ENCODE peak calls at places on chromosome 3, in nine cellular contexts. J, K, M, T, O, C, L, A and H are unnamed samples.
A peak's percentile ranks its signal among the peaks of the same experiment; 100 is the strongest.

GRCh38 chr3:194910414-194910979 is 224.8 kb downstream of the FAM43A start:
- DNase-seq in J (no peak), K (no peak), M (no peak), T (no peak), O (no peak), C (no peak), L (no peak), A (no peak), H (no peak)

GRCh38 chr3:129656659-129657247 is 50.3 kb upstream of the PLXND1 start:
- DNase-seq in J (peak; percentile 33), K (no peak), M (no peak), T (no peak), O (peak; percentile 33), C (no peak), L (no peak), A (no peak), H (no peak)

GRCh38 chr3:15323063-15323462 is 9.3 kb downstream of the SH3BP5 start:
- DNase-seq in J (no peak), K (no peak), M (no peak), T (no peak), O (no peak), C (no peak), L (no peak), A (no peak), H (no peak)

GRCh38 chr3:150264560-150264959 is 143.5 kb upstream of the TSC22D2 start:
- DNase-seq in J (no peak), K (no peak), M (no peak), T (no peak), O (no peak), C (no peak), L (no peak), A (no peak), H (no peak)

GRCh38 chr3:61903931-61904657 is 342.7 kb downstream of the PTPRG start:
- DNase-seq in J (no peak), K (peak; percentile 58), M (no peak), T (no peak), O (peak; percentile 48), C (no peak), L (no peak), A (no peak), H (peak; percentile 63)

GRCh38 chr3:106305882-106306445 is 437.2 kb upstream of the CBLB start:
- DNase-seq in J (no peak), K (peak; percentile 45), M (no peak), T (no peak), O (peak; percentile 23), C (no peak), L (no peak), A (no peak), H (no peak)

GRCh38 chr3:86801921-86802320 is 189.0 kb downstream of the VGLL3 start:
- DNase-seq in J (no peak), K (no peak), M (no peak), T (no peak), O (no peak), C (no peak), L (no peak), A (no peak), H (peak; percentile 27)

GRCh38 chr3:128452120-128452519 is 14.6 kb downstream of the DNAJB8 start:
- DNase-seq in J (no peak), K (no peak), M (no peak), T (no peak), O (no peak), C (no peak), L (no peak), A (no peak), H (no peak)

GRCh38 chr3:37543692-37544091 is 318.0 kb upstream of the CTDSPL start:
- DNase-seq in J (no peak), K (no peak), M (no peak), T (no peak), O (no peak), C (no peak), L (no peak), A (no peak), H (no peak)

GRCh38 chr3:194472290-194472920 is 14.4 kb downstream of the ATP13A3 start:
- DNase-seq in J (peak; percentile 87), K (peak; percentile 80), M (no peak), T (no peak), O (peak; percentile 82), C (no peak), L (no peak), A (no peak), H (peak; percentile 83)

GRCh38 chr3:185992801-185993467 is 55.1 kb upstream of the TRA2B start:
- DNase-seq in J (no peak), K (peak; percentile 35), M (no peak), T (peak; percentile 35), O (no peak), C (no peak), L (no peak), A (no peak), H (no peak)

GRCh38 chr3:58044656-58045055 is 36.4 kb downstream of the FLNB start:
- DNase-seq in J (no peak), K (peak; percentile 56), M (no peak), T (no peak), O (peak; percentile 61), C (no peak), L (no peak), A (no peak), H (peak; percentile 43)

GRCh38 chr3:143433787-143434378 is 314.3 kb downstream of the CHST2 start:
- DNase-seq in J (peak; percentile 77), K (no peak), M (no peak), T (peak; percentile 65), O (no peak), C (no peak), L (no peak), A (no peak), H (no peak)
- TF ChIP-seq CTCF in J (peak; percentile 82), K (peak; percentile 50), M (peak; percentile 19), T (peak; percentile 79), O (peak; percentile 41), C (peak; percentile 29), L (no peak), A (no peak), H (peak; percentile 45)

GRCh38 chr3:65650247-65650646 is 388.5 kb downstream of the MAGI1 start:
- DNase-seq in J (no peak), K (no peak), M (no peak), T (no peak), O (no peak), C (no peak), L (no peak), A (no peak), H (no peak)
- H3K4me3 ChIP-seq in J (no peak overlapping the region), K (no peak overlapping the region), M (no peak overlapping the region), T (no peak overlapping the region), O (no peak overlapping the region), C (no peak overlapping the region), L (no peak overlapping the region), A (no peak overlapping the region), H (no peak overlapping the region)

GRCh38 chr3:173045770-173046382 is 95.2 kb downstream of the SPATA16 start:
- DNase-seq in J (no peak), K (peak; percentile 32), M (no peak), T (no peak), O (peak; percentile 32), C (no peak), L (no peak), A (no peak), H (peak; percentile 35)
- TF ChIP-seq CTCF in J (no peak), K (peak; percentile 19), M (no peak), T (peak; percentile 75), O (peak; percentile 38), C (peak; percentile 20), L (peak; percentile 43), A (no peak), H (peak; percentile 34)

GRCh38 chr3:53286727-53287412 is 31.0 kb upstream of the TKT start:
- DNase-seq in J (peak; percentile 73), K (peak; percentile 48), M (no peak), T (peak; percentile 87), O (peak; percentile 35), C (peak; percentile 29), L (no peak), A (no peak), H (peak; percentile 38)
- H3K4me3 ChIP-seq in J (peak overlapping the region; percentile 41), K (no peak overlapping the region), M (no peak overlapping the region), T (no peak overlapping the region), O (no peak overlapping the region), C (no peak overlapping the region), L (no peak overlapping the region), A (no peak overlapping the region), H (no peak overlapping the region)